ENCODE peak calls at places on chromosomes 3 and 15, in seven cellular contexts. J is body of pancreas, E is MM.1S, H is prostate gland, V is HCT116, P is IMR-90, K is mammary epithelial cell. S is an unnamed sample. For H3K27me3, the result is how much of the 10 kb centered on the place peaks cover.

GRCh38 chr15:68590721-68591389 is 12.1 kb downstream of the CORO2B start:
- DNase-seq in J (no peak), E (no peak), H (no peak), V (no peak), P (no peak), K (no peak), S (peak)

GRCh38 chr15:90869140-90869541 is 753 bp downstream of the FURIN start:
- DNase-seq in J (no peak), E (no peak), H (no peak), V (no peak), P (no peak), K (no peak), S (no peak)

GRCh38 chr15:64883097-64883581 is 28.6 kb upstream of the ANKDD1A start:
- DNase-seq in J (no peak), E (no peak), H (no peak), V (no peak), P (peak), K (peak), S (peak)

GRCh38 chr3:122719273-122719921 is 38.8 kb downstream of the PARP14 start:
- DNase-seq in J (no peak), E (no peak), H (no peak), V (no peak), P (no peak), K (no peak), S (no peak)

GRCh38 chr3:60188803-60189202 is 1062.4 kb downstream of the FHIT start:
- DNase-seq in J (no peak), E (peak), H (no peak), V (no peak), P (no peak), K (no peak), S (no peak)

GRCh38 chr3:182800508-182800907 is 7.2 kb downstream of the ATP11B start:
- DNase-seq in J (no peak), E (no peak), H (no peak), V (no peak), P (no peak), K (no peak), S (no peak)

GRCh38 chr3:9934235-9934621 is 594 bp downstream of the CRELD1 start:
- DNase-seq in J (peak), E (no peak), H (no peak), V (no peak), P (no peak), K (no peak), S (no peak)

GRCh38 chr3:20974389-20974788 is 776.6 kb downstream of the ZNF385D start:
- DNase-seq in J (no peak), E (no peak), H (no peak), V (no peak), P (no peak), K (no peak), S (no peak)

GRCh38 chr15:93252780-93253179 is 163.8 kb upstream of the RGMA start:
- DNase-seq in J (no peak), E (no peak), H (no peak), V (no peak), P (no peak), K (no peak), S (no peak)

GRCh38 chr3:113695818-113696645 is at the start of gene USF3:
- DNase-seq in J (peak), E (peak), H (peak), V (peak), P (peak), K (peak), S (peak)

GRCh38 chr15:69557340-69558137 is 104.9 kb downstream of the RPLP1 start:
- DNase-seq in J (peak), E (no peak), H (no peak), V (peak), P (peak), K (peak), S (peak)

GRCh38 chr15:101844916-101845315 is 32.9 kb downstream of the OR4F15 start:
- DNase-seq in J (no peak), E (no peak), H (no peak), V (no peak), P (no peak), K (no peak), S (no peak)

GRCh38 chr15:63332367-63333078 is 49.1 kb downstream of the CA12 start:
- DNase-seq in J (no peak), E (no peak), H (no peak), V (peak), P (peak), K (peak), S (peak)

GRCh38 chr15:78726870-78727551 is 84.3 kb downstream of the ADAMTS7 start:
- DNase-seq in J (peak), E (peak), H (no peak), V (peak), P (no peak), K (peak), S (no peak)

GRCh38 chr3:185552358-185552877 is at the start of gene LIPH:
- DNase-seq in J (peak), E (no peak), H (peak), V (peak), P (peak), K (peak), S (no peak)

GRCh38 chr3:149316427-149316826 is 17.0 kb downstream of the TM4SF18 start:
- DNase-seq in J (no peak), E (no peak), H (no peak), V (no peak), P (peak), K (peak), S (no peak)

GRCh38 chr3:15796771-15797599 is 794 bp downstream of the ANKRD28 start:
- DNase-seq in J (peak), E (peak), H (no peak), V (peak), P (peak), K (peak), S (peak)

GRCh38 chr3:107235923-107236315 is 141.3 kb upstream of the CCDC54 start:
- DNase-seq in J (peak), E (peak), H (peak), V (peak), P (peak), K (peak), S (peak)

GRCh38 chr15:28989239-28989830 is 103.6 kb downstream of the APBA2 start:
- DNase-seq in J (no peak), E (peak), H (no peak), V (no peak), P (peak), K (no peak), S (no peak)

GRCh38 chr15:73822998-73823397 is 50.4 kb upstream of the TBC1D21 start:
- DNase-seq in J (no peak), E (no peak), H (no peak), V (no peak), P (peak), K (peak), S (no peak)

GRCh38 chr15:45253330-45253729 is 1.3 kb downstream of the SLC28A2 start:
- DNase-seq in J (no peak), E (no peak), H (no peak), V (no peak), P (no peak), K (no peak), S (no peak)

GRCh38 chr15:34279341-34279740 is 54.5 kb downstream of the EMC4 start:
- DNase-seq in J (no peak), E (no peak), H (no peak), V (no peak), P (no peak), K (peak), S (no peak)

GRCh38 chr3:149454746-149455145 is 19.8 kb upstream of the TM4SF4 start:
- DNase-seq in J (no peak), E (no peak), H (no peak), V (no peak), P (peak), K (peak), S (peak)

GRCh38 chr3:189398656-189399055 is 226.9 kb downstream of the TPRG1 start:
- DNase-seq in J (no peak), E (no peak), H (no peak), V (no peak), P (no peak), K (no peak), S (no peak)

GRCh38 chr3:62632510-62633294 is 242.5 kb downstream of the CADPS start:
- DNase-seq in J (peak), E (peak), H (no peak), V (no peak), P (no peak), K (no peak), S (no peak)

GRCh38 chr15:44034933-44035624 is 160.0 kb downstream of the FRMD5 start:
- DNase-seq in J (no peak), E (peak), H (no peak), V (no peak), P (peak), K (peak), S (peak)

GRCh38 chr3:137062250-137062649 is 104.5 kb downstream of the IL20RB start:
- DNase-seq in J (no peak), E (no peak), H (no peak), V (no peak), P (no peak), K (no peak), S (no peak)

GRCh38 chr3:193593666-193594025 is 638 bp downstream of the OPA1 start:
- DNase-seq in J (no peak), E (peak), H (no peak), V (no peak), P (peak), K (peak), S (no peak)

GRCh38 chr15:40330368-40330836 is 6.9 kb downstream of the INAFM2 start:
- DNase-seq in J (no peak), E (no peak), H (no peak), V (no peak), P (peak), K (peak), S (no peak)

GRCh38 chr3:128491900-128492352 is 1.1 kb downstream of the GATA2 start:
- DNase-seq in J (no peak), E (no peak), H (no peak), V (no peak), P (no peak), K (peak), S (no peak)

GRCh38 chr15:50542051-50542450 is 4.4 kb downstream of the USP50 start:
- DNase-seq in J (no peak), E (no peak), H (no peak), V (no peak), P (peak), K (no peak), S (no peak)

GRCh38 chr3:115615001-115615447 is 8.3 kb upstream of the GAP43 start:
- DNase-seq in J (no peak), E (no peak), H (no peak), V (peak), P (peak), K (peak), S (peak)

GRCh38 chr3:44862221-44862637 is 517 bp downstream of the TMEM42 start:
- DNase-seq in J (no peak), E (peak), H (no peak), V (no peak), P (peak), K (peak), S (peak)

GRCh38 chr3:106631378-106632083 is 745.7 kb upstream of the CCDC54 start:
- DNase-seq in J (no peak), E (no peak), H (no peak), V (no peak), P (no peak), K (peak), S (no peak)

GRCh38 chr15:58457466-58457965 is 25.7 kb downstream of the LIPC start:
- DNase-seq in J (no peak), E (no peak), H (no peak), V (no peak), P (peak), K (peak), S (peak)

GRCh38 chr3:187773963-187774789 is 28.9 kb upstream of the BCL6 start:
- DNase-seq in J (peak), E (no peak), H (no peak), V (no peak), P (no peak), K (peak), S (no peak)

GRCh38 chr3:38574411-38575278 is 74.8 kb downstream of the SCN5A start:
- DNase-seq in J (no peak), E (no peak), H (no peak), V (no peak), P (peak), K (no peak), S (no peak)

GRCh38 chr3:141114816-141115458 is 63.8 kb downstream of the SPSB4 start:
- DNase-seq in J (peak), E (no peak), H (no peak), V (peak), P (no peak), K (no peak), S (no peak)
- TF ChIP-seq CTCF in J (peak), E (peak), H (no peak), V (no peak), P (peak), K (peak), S (peak)

GRCh38 chr15:66253296-66253642 is 281 bp downstream of the MEGF11 start:
- DNase-seq in J (no peak), E (no peak), H (no peak), V (no peak), P (no peak), K (no peak), S (no peak)
- H3K27me3 ChIP-seq in J (under half), E (under half), H (under half), V (under half), P (half or more), K (under half), S (half or more)

DNA sequence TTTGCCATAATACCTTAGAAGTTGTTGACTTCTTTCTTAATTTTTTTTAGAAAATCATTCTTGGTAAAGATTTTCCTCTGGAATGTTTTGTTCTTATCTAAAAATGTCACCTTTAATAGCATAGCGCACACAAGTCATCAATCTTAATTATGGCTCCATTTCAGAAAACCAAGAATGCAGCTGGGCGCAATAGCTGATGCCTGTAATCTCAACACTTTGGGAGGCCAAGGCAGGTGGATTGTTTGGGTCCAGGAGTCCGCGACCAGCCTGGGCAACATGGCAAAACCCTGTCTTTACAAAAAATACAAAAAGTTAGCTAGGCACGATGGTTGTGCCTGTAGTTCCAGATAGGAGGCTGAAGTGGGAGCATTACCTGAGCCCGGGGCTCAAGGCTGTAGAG is 125.6 kb upstream of the EOMES start:
- DNase-seq in J (no peak), E (no peak), H (no peak), V (no peak), P (no peak), K (no peak), S (no peak)
- H3K27ac ChIP-seq in J (no peak), E (no peak), H (no peak), V (no peak), P (no peak), K (no peak), S (no peak)

DNA sequence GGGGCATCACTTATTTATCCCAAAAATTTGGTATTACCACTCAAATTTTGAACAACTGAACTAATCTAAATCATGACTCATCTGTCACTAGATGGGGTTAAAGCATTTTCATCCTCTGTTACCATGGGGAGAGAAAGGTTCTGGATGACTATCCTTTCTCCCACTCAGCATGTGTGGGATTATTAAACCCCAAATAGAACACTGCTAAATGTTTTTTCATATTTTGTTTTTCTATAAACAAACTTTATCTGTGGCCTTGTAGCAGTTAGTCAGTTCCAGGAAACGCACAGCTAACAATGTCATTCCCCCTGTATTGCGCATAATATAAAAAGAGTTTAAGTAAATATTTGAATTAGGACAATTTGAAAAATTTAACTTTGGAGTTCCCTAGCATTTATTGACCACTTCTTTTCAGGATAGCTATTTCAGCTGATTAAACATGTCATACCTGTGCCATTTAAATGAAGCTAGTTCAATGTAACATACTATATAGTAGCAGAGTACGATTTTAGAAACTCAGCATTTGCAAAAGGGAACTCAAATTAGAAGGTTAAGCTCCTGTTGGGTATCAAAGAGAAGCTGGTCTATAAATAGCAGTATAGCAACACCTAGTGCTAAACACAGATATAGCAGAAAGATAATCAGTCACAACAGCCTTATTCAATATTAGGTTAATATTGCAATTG is 9.2 kb upstream of the TMEM212 start:
- DNase-seq in J (no peak), E (peak), H (no peak), V (no peak), P (peak), K (no peak), S (no peak)
- TF ChIP-seq CTCF in J (peak), E (peak), H (peak), V (peak), P (peak), K (peak), S (peak)

GRCh38 chr3:5220193-5220592 is 32.7 kb downstream of the EDEM1 start:
- DNase-seq in J (no peak), E (no peak), H (no peak), V (no peak), P (no peak), K (no peak), S (no peak)

GRCh38 chr3:5217824-5218595 is 30.5 kb downstream of the EDEM1 start:
- DNase-seq in J (peak), E (no peak), H (no peak), V (no peak), P (peak), K (no peak), S (no peak)

GRCh38 chr3:5220667-5221431 is 33.3 kb downstream of the EDEM1 start:
- DNase-seq in J (no peak), E (no peak), H (no peak), V (no peak), P (no peak), K (no peak), S (no peak)

GRCh38 chr3:5219216-5219615 is 31.7 kb downstream of the EDEM1 start:
- DNase-seq in J (no peak), E (no peak), H (no peak), V (no peak), P (no peak), K (no peak), S (no peak)

GRCh38 chr3:5218815-5219214 is 31.3 kb downstream of the EDEM1 start:
- DNase-seq in J (no peak), E (no peak), H (no peak), V (no peak), P (no peak), K (no peak), S (no peak)
- H3K27me3 ChIP-seq in J (under half), E (under half), H (under half), V (under half), P (under half), K (under half), S (under half)

DNA sequence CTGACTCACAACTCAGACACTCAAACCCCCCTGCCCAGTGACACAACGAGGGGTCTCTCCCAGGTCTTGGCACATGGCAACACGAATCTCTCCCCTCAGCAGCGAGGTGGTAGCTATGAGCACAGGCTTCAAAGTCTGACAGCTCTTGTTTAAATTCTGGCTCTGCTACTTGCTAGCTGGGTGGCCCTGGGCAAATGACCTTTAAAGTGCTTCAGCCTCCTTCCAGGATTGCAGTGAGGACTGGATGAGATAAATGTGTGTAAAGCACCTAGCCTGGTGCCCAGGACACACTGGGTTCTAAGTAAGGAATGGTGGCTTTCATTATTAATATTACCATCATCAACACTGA is 23.2 kb upstream of the ANPEP start:
- DNase-seq in J (no peak), E (no peak), H (no peak), V (no peak), P (no peak), K (no peak), S (no peak)
- H3K27ac ChIP-seq in J (peak), E (no peak), H (peak), V (no peak), P (peak), K (peak), S (peak)

GRCh38 chr15:98647026-98647773 is 1.1 kb upstream of the IGF1R start:
- DNase-seq in J (peak), E (peak), H (peak), V (peak), P (peak), K (peak), S (no peak)
- TF ChIP-seq CTCF in J (no peak), E (no peak), H (peak), V (no peak), P (peak), K (peak), S (peak)

DNA sequence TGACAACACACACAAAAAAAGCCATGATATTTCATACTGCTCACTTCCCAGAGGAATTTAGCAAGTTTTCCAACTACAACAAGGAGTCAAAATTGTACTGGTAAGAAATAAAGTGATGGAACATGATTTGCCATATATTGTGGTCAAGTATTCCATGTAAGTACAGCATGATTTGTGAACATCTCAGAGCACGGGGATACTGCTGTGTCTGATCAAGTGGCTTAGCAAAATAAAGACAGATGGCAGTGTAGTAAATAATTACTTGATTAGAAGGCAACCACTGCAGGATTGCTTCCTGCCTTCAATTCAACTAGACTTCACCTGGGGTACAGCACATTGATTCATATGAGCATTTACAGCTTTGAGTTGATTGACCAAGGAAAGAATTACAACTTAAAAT is 51.6 kb upstream of the DUT start:
- DNase-seq in J (no peak), E (no peak), H (no peak), V (no peak), P (no peak), K (no peak), S (no peak)
- H3K27me3 ChIP-seq in J (under half), E (under half), H (under half), V (under half), P (under half), K (under half), S (under half)

DNA sequence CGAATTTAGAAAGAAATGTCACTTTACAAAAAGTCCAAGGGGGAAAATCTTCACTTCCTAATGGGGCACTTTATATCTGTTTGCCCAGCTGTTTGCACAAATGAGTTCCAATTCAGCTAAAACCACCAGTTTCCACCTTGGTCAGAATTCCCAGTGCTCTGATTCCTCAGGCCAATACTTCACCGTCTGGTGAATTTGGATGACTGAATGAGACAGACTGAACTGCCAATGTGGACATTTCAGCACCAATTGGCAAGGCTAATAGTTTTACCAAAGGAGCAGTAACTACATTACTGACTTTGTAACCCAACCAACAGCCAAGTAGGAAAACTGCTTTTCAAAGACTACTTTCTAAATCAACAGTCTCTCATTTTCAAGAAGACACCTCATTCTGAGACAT is 51.8 kb downstream of the ABI3BP start:
- DNase-seq in J (no peak), E (no peak), H (peak), V (no peak), P (no peak), K (no peak), S (no peak)
- H3K27ac ChIP-seq in J (no peak), E (no peak), H (peak), V (no peak), P (no peak), K (no peak), S (peak)